ENCODE peak calls at places on chromosomes 4 and X, in five cellular contexts. T is H9; F is B cell; D is upper lobe of left lung; X is activated T-helper 9 cell treated with anti-CD3 and anti-CD28 coated beads, Interleukin-2, amount 50 U/mL, for 16 hours. U is an unnamed sample.

GRCh38 chrX:153474718-153475117 is 4.3 kb upstream of the HAUS7 start:
- DNase-seq in X (peak; percentile 18), T (no peak), D (peak; percentile 48), F (peak; percentile 76), U (peak; percentile 50)

GRCh38 chrX:129980540-129981206 is 1.8 kb upstream of the BCORL1 start:
- DNase-seq in T (peak; percentile 59), F (peak; percentile 66), X (peak; percentile 19), D (peak; percentile 72), U (peak; percentile 4)

GRCh38 chrX:18422325-18422724 is 3.1 kb upstream of the CDKL5 start:
- DNase-seq in F (no peak), D (no peak), X (no peak), T (no peak), U (no peak)

GRCh38 chr4:80197601-80198444 is 520 bp downstream of the PRDM8 start:
- DNase-seq in D (no peak), F (no peak), T (peak; percentile 70), X (no peak), U (no peak)

GRCh38 chrX:64204701-64205440 is 637 bp downstream of the AMER1 start:
- DNase-seq in X (no peak), F (peak; percentile 60), T (peak; percentile 36), D (peak; percentile 29), U (peak; percentile 55)

GRCh38 chr4:127741247-127741646 is 11.0 kb downstream of the SLC25A31 start:
- DNase-seq in F (no peak), T (no peak), X (no peak), D (no peak), U (no peak)

GRCh38 chr4:119688439-119688838 is 59.8 kb upstream of the PDE5A start:
- DNase-seq in X (no peak), T (no peak), D (no peak), F (no peak), U (no peak)

GRCh38 chrX:150848914-150849365 is 49.5 kb downstream of the CD99L2 start:
- DNase-seq in X (no peak), D (peak; percentile 75), F (no peak), T (no peak), U (no peak)

GRCh38 chr4:53763813-53764597 is 172.7 kb upstream of the LNX1 start:
- DNase-seq in X (no peak), F (no peak), T (no peak), D (no peak), U (no peak)

GRCh38 chr4:1578968-1579833 is 104.9 kb downstream of the FAM53A start:
- DNase-seq in F (peak; percentile 98), X (peak; percentile 65), T (peak; percentile 79), D (peak; percentile 88), U (no peak)

GRCh38 chrX:41447897-41448296 is 754 bp downstream of the NYX start:
- DNase-seq in T (no peak), F (no peak), X (no peak), D (no peak), U (no peak)

GRCh38 chr4:128665514-128665913 is 144.0 kb upstream of the JADE1 start:
- DNase-seq in T (no peak), D (no peak), X (no peak), F (no peak), U (no peak)

GRCh38 chrX:28391528-28391927 is 195.7 kb upstream of the IL1RAPL1 start:
- DNase-seq in T (no peak), F (no peak), X (no peak), D (no peak), U (no peak)